ENCODE peak calls at places on chromosome 5, in four cellular contexts. One of them, this sample, is unnamed.

GRCh38 chr5:102628449-102629175 is 126.5 kb upstream of the PAM start:
- DNase-seq in HepG2: no peak
- DNase-seq in WTC11: no peak
- DNase-seq in GM12878: no peak
- DNase-seq in this sample: no peak

GRCh38 chr5:73448072-73448432 is 525 bp downstream of the FOXD1 start:
- DNase-seq in HepG2: no peak
- DNase-seq in WTC11: peak
- DNase-seq in GM12878: no peak
- DNase-seq in this sample: no peak

GRCh38 chr5:54347221-54347865 is 37.0 kb upstream of the ARL15 start:
- DNase-seq in HepG2: no peak
- DNase-seq in WTC11: no peak
- DNase-seq in GM12878: no peak
- DNase-seq in this sample: no peak

GRCh38 chr5:88732181-88732633 is 150.8 kb downstream of the MEF2C start:
- DNase-seq in HepG2: no peak
- DNase-seq in WTC11: no peak
- DNase-seq in GM12878: peak
- DNase-seq in this sample: no peak

GRCh38 chr5:169369130-169369529 is 68.2 kb upstream of the SLIT3 start:
- DNase-seq in HepG2: no peak
- DNase-seq in WTC11: no peak
- DNase-seq in GM12878: no peak
- DNase-seq in this sample: no peak

GRCh38 chr5:1524799-1525623 is 1.3 kb upstream of the LPCAT1 start:
- DNase-seq in HepG2: no peak
- DNase-seq in WTC11: peak
- DNase-seq in GM12878: no peak
- DNase-seq in this sample: no peak

GRCh38 chr5:163281512-163281911 is 155.9 kb upstream of the CCNG1 start:
- DNase-seq in HepG2: no peak
- DNase-seq in WTC11: no peak
- DNase-seq in GM12878: no peak
- DNase-seq in this sample: no peak

GRCh38 chr5:126858441-126858840 is 81.5 kb downstream of the LMNB1 start:
- DNase-seq in HepG2: no peak
- DNase-seq in WTC11: peak
- DNase-seq in GM12878: no peak
- DNase-seq in this sample: peak

GRCh38 chr5:74903165-74903787 is 37.1 kb upstream of the FAM169A start:
- DNase-seq in HepG2: peak
- DNase-seq in WTC11: peak
- DNase-seq in GM12878: no peak
- DNase-seq in this sample: peak

GRCh38 chr5:42555010-42555409 is 131.8 kb downstream of the GHR start:
- DNase-seq in HepG2: peak
- DNase-seq in WTC11: no peak
- DNase-seq in GM12878: no peak
- DNase-seq in this sample: no peak

GRCh38 chr5:56432326-56432725 is 199.2 kb upstream of the ANKRD55 start:
- DNase-seq in HepG2: no peak
- DNase-seq in WTC11: no peak
- DNase-seq in GM12878: no peak
- DNase-seq in this sample: no peak

GRCh38 chr5:99955962-99956361 is 579.2 kb upstream of the FAM174A start:
- DNase-seq in HepG2: no peak
- DNase-seq in WTC11: no peak
- DNase-seq in GM12878: no peak
- DNase-seq in this sample: no peak

GRCh38 chr5:73693573-73694061 is 67.6 kb downstream of the ARHGEF28 start:
- DNase-seq in HepG2: peak
- DNase-seq in WTC11: peak
- DNase-seq in GM12878: no peak
- DNase-seq in this sample: no peak

GRCh38 chr5:146520731-146521130 is 4.7 kb upstream of the GPR151 start:
- DNase-seq in HepG2: peak
- DNase-seq in WTC11: no peak
- DNase-seq in GM12878: no peak
- DNase-seq in this sample: no peak

GRCh38 chr5:17355585-17356346 is 138.3 kb downstream of the BASP1 start:
- DNase-seq in HepG2: no peak
- DNase-seq in WTC11: no peak
- DNase-seq in GM12878: no peak
- DNase-seq in this sample: no peak

GRCh38 chr5:135482383-135482933 is 30.3 kb upstream of the TIFAB start:
- DNase-seq in HepG2: peak
- DNase-seq in WTC11: no peak
- DNase-seq in GM12878: no peak
- DNase-seq in this sample: no peak

GRCh38 chr5:10233505-10233904 is 16.2 kb downstream of the ATPSCKMT start:
- DNase-seq in HepG2: peak
- DNase-seq in WTC11: peak
- DNase-seq in GM12878: no peak
- DNase-seq in this sample: no peak

GRCh38 chr5:59496524-59497134 is 396.9 kb downstream of the PDE4D start:
- DNase-seq in HepG2: no peak
- DNase-seq in WTC11: peak
- DNase-seq in GM12878: no peak
- DNase-seq in this sample: peak

GRCh38 chr5:150562832-150563231 is 54.9 kb downstream of the NDST1 start:
- DNase-seq in HepG2: peak
- DNase-seq in WTC11: peak
- DNase-seq in GM12878: peak
- DNase-seq in this sample: no peak

GRCh38 chr5:124746916-124747769 is 704 bp upstream of the ZNF608 start:
- DNase-seq in HepG2: peak
- DNase-seq in WTC11: peak
- DNase-seq in GM12878: peak
- DNase-seq in this sample: no peak

GRCh38 chr5:171543486-171543885 is 124.0 kb downstream of the FGF18 start:
- DNase-seq in HepG2: no peak
- DNase-seq in WTC11: no peak
- DNase-seq in GM12878: no peak
- DNase-seq in this sample: no peak

GRCh38 chr5:58317009-58317408 is 142.9 kb downstream of the PLK2 start:
- DNase-seq in HepG2: no peak
- DNase-seq in WTC11: no peak
- DNase-seq in GM12878: no peak
- DNase-seq in this sample: no peak

GRCh38 chr5:85841653-85842052 is 776.1 kb upstream of the COX7C start:
- DNase-seq in HepG2: no peak
- DNase-seq in WTC11: no peak
- DNase-seq in GM12878: no peak
- DNase-seq in this sample: no peak

GRCh38 chr5:59845733-59846132 is 47.8 kb downstream of the PDE4D start:
- DNase-seq in HepG2: no peak
- DNase-seq in WTC11: no peak
- DNase-seq in GM12878: no peak
- DNase-seq in this sample: no peak

GRCh38 chr5:32780508-32780919 is 69.4 kb downstream of the NPR3 start:
- DNase-seq in HepG2: no peak
- DNase-seq in WTC11: no peak
- DNase-seq in GM12878: no peak
- DNase-seq in this sample: no peak

GRCh38 chr5:149837680-149838269 is 106.8 kb downstream of the PDE6A start:
- DNase-seq in HepG2: peak
- DNase-seq in WTC11: peak
- DNase-seq in GM12878: no peak
- DNase-seq in this sample: peak

GRCh38 chr5:67164856-67165523 is 31.6 kb downstream of the CD180 start:
- DNase-seq in HepG2: no peak
- DNase-seq in WTC11: no peak
- DNase-seq in GM12878: no peak
- DNase-seq in this sample: no peak

GRCh38 chr5:181221792-181222629 is 1.1 kb upstream of the TRIM41 start:
- DNase-seq in HepG2: peak
- DNase-seq in WTC11: peak
- DNase-seq in GM12878: peak
- DNase-seq in this sample: peak

GRCh38 chr5:147098233-147098790 is 136.5 kb upstream of the STK32A start:
- DNase-seq in HepG2: peak
- DNase-seq in WTC11: peak
- DNase-seq in GM12878: no peak
- DNase-seq in this sample: no peak

GRCh38 chr5:56757077-56757476 is 58.3 kb upstream of the MAP3K1 start:
- DNase-seq in HepG2: no peak
- DNase-seq in WTC11: no peak
- DNase-seq in GM12878: no peak
- DNase-seq in this sample: no peak

GRCh38 chr5:173246135-173246495 is 11.1 kb upstream of the NKX2-5 start:
- DNase-seq in HepG2: no peak
- DNase-seq in WTC11: no peak
- DNase-seq in GM12878: no peak
- DNase-seq in this sample: no peak

GRCh38 chr5:58149750-58150149 is 310.1 kb downstream of the PLK2 start:
- DNase-seq in HepG2: no peak
- DNase-seq in WTC11: no peak
- DNase-seq in GM12878: no peak
- DNase-seq in this sample: no peak

GRCh38 chr5:31194458-31194808 is 947 bp downstream of the CDH6 start:
- DNase-seq in HepG2: no peak
- DNase-seq in WTC11: no peak
- DNase-seq in GM12878: no peak
- DNase-seq in this sample: no peak

GRCh38 chr5:56195016-56195415 is 38.1 kb downstream of the ANKRD55 start:
- DNase-seq in HepG2: no peak
- DNase-seq in WTC11: no peak
- DNase-seq in GM12878: no peak
- DNase-seq in this sample: no peak

GRCh38 chr5:134491841-134492442 is 33.5 kb upstream of the JADE2 start:
- DNase-seq in HepG2: no peak
- DNase-seq in WTC11: peak
- DNase-seq in GM12878: no peak
- DNase-seq in this sample: no peak

GRCh38 chr5:79070002-79070567 is 518 bp downstream of the BHMT2 start:
- DNase-seq in HepG2: peak
- DNase-seq in WTC11: no peak
- DNase-seq in GM12878: no peak
- DNase-seq in this sample: no peak
- TF ChIP-seq ATF2 in HepG2: no peak
- TF ChIP-seq ATF2 in WTC11: no peak
- TF ChIP-seq ATF2 in GM12878: no peak
- TF ChIP-seq ATF2 in this sample: no peak

GRCh38 chr5:96517294-96517693 is 84.2 kb upstream of the PCSK1 start:
- DNase-seq in HepG2: no peak
- DNase-seq in WTC11: no peak
- DNase-seq in GM12878: no peak
- DNase-seq in this sample: no peak
- TF ChIP-seq ATF2 in HepG2: no peak
- TF ChIP-seq ATF2 in WTC11: no peak
- TF ChIP-seq ATF2 in GM12878: no peak
- TF ChIP-seq ATF2 in this sample: no peak

GRCh38 chr5:14405267-14405666 is 176.3 kb upstream of the OTULINL start:
- DNase-seq in HepG2: no peak
- DNase-seq in WTC11: peak
- DNase-seq in GM12878: no peak
- DNase-seq in this sample: no peak
- TF ChIP-seq ATF2 in HepG2: no peak
- TF ChIP-seq ATF2 in WTC11: no peak
- TF ChIP-seq ATF2 in GM12878: no peak
- TF ChIP-seq ATF2 in this sample: no peak

GRCh38 chr5:36078430-36078829 is 11.7 kb upstream of the UGT3A2 start:
- DNase-seq in HepG2: no peak
- DNase-seq in WTC11: no peak
- DNase-seq in GM12878: no peak
- DNase-seq in this sample: no peak

GRCh38 chr5:36073595-36074216 is 7.0 kb upstream of the UGT3A2 start:
- DNase-seq in HepG2: peak
- DNase-seq in WTC11: peak
- DNase-seq in GM12878: no peak
- DNase-seq in this sample: peak

DNA sequence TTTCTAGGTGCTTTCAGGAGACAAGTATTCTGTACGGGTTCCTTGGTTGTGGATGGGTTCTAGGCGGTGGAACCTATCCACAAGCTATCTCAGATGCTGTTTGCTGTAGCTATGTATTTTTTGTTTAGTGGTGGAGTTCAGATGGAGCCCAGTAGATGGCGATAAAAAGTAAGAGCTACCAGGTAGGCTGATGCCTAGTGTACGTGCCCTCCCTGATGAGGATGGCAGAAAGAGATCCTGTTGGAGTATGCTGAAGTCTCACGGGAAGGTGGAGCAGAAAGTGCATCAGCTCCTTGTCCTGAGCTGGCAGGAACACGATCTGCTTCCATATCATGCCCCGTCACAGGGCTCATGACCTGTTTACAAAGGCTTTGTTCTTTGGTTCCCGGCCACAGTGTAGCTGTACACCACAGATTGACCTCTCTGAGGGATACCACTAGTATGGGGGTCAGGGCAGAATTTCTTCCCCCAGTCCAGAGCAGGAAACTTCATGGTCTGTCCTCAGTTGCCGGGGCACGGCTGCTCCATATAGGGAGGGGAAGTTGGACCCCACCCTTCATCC is 12.6 kb upstream of the UGT3A2 start:
- DNase-seq in HepG2: peak
- DNase-seq in WTC11: peak
- DNase-seq in GM12878: peak
- DNase-seq in this sample: peak
- TF ChIP-seq ATF2 in HepG2: no peak
- TF ChIP-seq ATF2 in WTC11: no peak
- TF ChIP-seq ATF2 in GM12878: no peak
- TF ChIP-seq ATF2 in this sample: no peak

GRCh38 chr5:76960004-76960625 is 7.3 kb downstream of the CRHBP start:
- DNase-seq in HepG2: no peak
- DNase-seq in WTC11: peak
- DNase-seq in GM12878: no peak
- DNase-seq in this sample: no peak

GRCh38 chr5:76958976-76959767 is 6.3 kb downstream of the CRHBP start:
- DNase-seq in HepG2: no peak
- DNase-seq in WTC11: no peak
- DNase-seq in GM12878: no peak
- DNase-seq in this sample: no peak

GRCh38 chr5:76964018-76964417 is 11.2 kb downstream of the CRHBP start:
- DNase-seq in HepG2: no peak
- DNase-seq in WTC11: no peak
- DNase-seq in GM12878: no peak
- DNase-seq in this sample: no peak
- TF ChIP-seq ATF2 in HepG2: no peak
- TF ChIP-seq ATF2 in WTC11: no peak
- TF ChIP-seq ATF2 in GM12878: no peak
- TF ChIP-seq ATF2 in this sample: no peak